ENCODE peak calls at places on chromosomes 2 and 18, in five cellular contexts. C, F, X, D and L are unnamed samples.

GRCh38 chr18:39655341-39655740 is 2089.7 kb upstream of the CELF4 start:
- DNase-seq in C (no peak), F (no peak), X (no peak), D (no peak), L (no peak)

GRCh38 chr2:218384975-218385374 is 2.9 kb downstream of the SLC11A1 start:
- DNase-seq in C (no peak), F (no peak), X (no peak), D (no peak), L (no peak)

GRCh38 chr18:56284319-56284718 is 354.1 kb downstream of the TXNL1 start:
- DNase-seq in C (no peak), F (no peak), X (no peak), D (no peak), L (no peak)

GRCh38 chr18:23617412-23618009 is 31.2 kb upstream of the NPC1 start:
- DNase-seq in C (no peak), F (peak; percentile 39), X (no peak), D (no peak), L (no peak)

GRCh38 chr18:21191596-21192307 is 50.3 kb upstream of the GREB1L start:
- DNase-seq in C (peak; percentile 16), F (no peak), X (peak; percentile 62), D (peak; percentile 71), L (peak; percentile 67)

GRCh38 chr2:103667335-103667884 is 905.6 kb downstream of the TMEM182 start:
- DNase-seq in C (no peak), F (no peak), X (no peak), D (no peak), L (no peak)

GRCh38 chr2:233410191-233410760 is 56.0 kb downstream of the DGKD start:
- DNase-seq in C (no peak), F (no peak), X (peak; percentile 50), D (no peak), L (no peak)

GRCh38 chr2:226031962-226032441 is 632.5 kb downstream of the NYAP2 start:
- DNase-seq in C (no peak), F (peak; percentile 4), X (no peak), D (no peak), L (no peak)

GRCh38 chr2:220499281-220499680 is 871.9 kb downstream of the SLC4A3 start:
- DNase-seq in C (peak; percentile 33), F (no peak), X (no peak), D (no peak), L (peak; percentile 25)

GRCh38 chr18:63438181-63438580 is 15.9 kb upstream of the VPS4B start:
- DNase-seq in C (no peak), F (no peak), X (no peak), D (no peak), L (no peak)